ENCODE peak calls at places on chromosome 11, in seven cellular contexts. T is psoas muscle; Y is body of pancreas; A is neuronal stem cell; K is transverse colon; O is ovary; S is CD8-positive, alpha-beta memory T cell. M is an unnamed sample. For H3K36me3, the result is how much of the 10 kb centered on the place peaks cover.

GRCh38 chr11:15159085-15159484 is 44.4 kb downstream of the INSC start:
- DNase-seq in T (no peak), Y (no peak), A (no peak), K (no peak), O (no peak), S (no peak), M (peak)

GRCh38 chr11:127925430-127925829 is 661.9 kb downstream of the ETS1 start:
- DNase-seq in T (no peak), Y (no peak), A (no peak), K (no peak), O (no peak), S (no peak), M (no peak)

GRCh38 chr11:6371825-6372224 is 18.4 kb upstream of the SMPD1 start:
- DNase-seq in T (no peak), Y (no peak), A (no peak), K (no peak), O (no peak), S (no peak), M (no peak)

GRCh38 chr11:702731-703461 is 3.1 kb upstream of the EPS8L2 start:
- DNase-seq in T (peak), Y (peak), A (no peak), K (peak), O (no peak), S (no peak), M (peak)

GRCh38 chr11:48063424-48063978 is 83.1 kb downstream of the PTPRJ start:
- DNase-seq in T (peak), Y (no peak), A (no peak), K (no peak), O (no peak), S (no peak), M (no peak)

GRCh38 chr11:44043157-44043556 is 4.6 kb upstream of the ACCSL start:
- DNase-seq in T (no peak), Y (no peak), A (no peak), K (no peak), O (no peak), S (no peak), M (no peak)

GRCh38 chr11:105911454-105911853 is 110.6 kb downstream of the MSANTD4 start:
- DNase-seq in T (no peak), Y (no peak), A (no peak), K (no peak), O (no peak), S (no peak), M (no peak)

GRCh38 chr11:69908511-69909220 is 89.5 kb upstream of the FGF3 start:
- DNase-seq in T (no peak), Y (no peak), A (no peak), K (no peak), O (no peak), S (no peak), M (no peak)

GRCh38 chr11:104968365-104968855 is at the start of gene CASP4:
- DNase-seq in T (no peak), Y (peak), A (no peak), K (peak), O (peak), S (no peak), M (no peak)

GRCh38 chr11:71582309-71582895 is at the start of gene KRTAP5-11:
- DNase-seq in T (no peak), Y (no peak), A (no peak), K (no peak), O (no peak), S (no peak), M (peak)

GRCh38 chr11:64489831-64490441 is 101.1 kb upstream of the SLC22A12 start:
- DNase-seq in T (peak), Y (peak), A (peak), K (peak), O (no peak), S (peak), M (peak)

GRCh38 chr11:44286268-44286880 is 23.6 kb downstream of the ALX4 start:
- DNase-seq in T (peak), Y (peak), A (no peak), K (peak), O (no peak), S (peak), M (peak)

GRCh38 chr11:72239296-72239848 is 4.6 kb downstream of the PHOX2A start:
- DNase-seq in T (peak), Y (no peak), A (no peak), K (peak), O (peak), S (no peak), M (no peak)

GRCh38 chr11:134437821-134438220 is 25.8 kb upstream of the B3GAT1 start:
- DNase-seq in T (no peak), Y (no peak), A (no peak), K (no peak), O (no peak), S (no peak), M (no peak)

GRCh38 chr11:128688896-128689546 is 4.9 kb upstream of the FLI1 start:
- DNase-seq in T (no peak), Y (no peak), A (no peak), K (no peak), O (no peak), S (no peak), M (peak)

GRCh38 chr11:121466063-121466794 is 13.5 kb upstream of the SORL1-AS1 start:
- DNase-seq in T (peak), Y (peak), A (no peak), K (peak), O (peak), S (peak), M (peak)

GRCh38 chr11:83971063-83971462 is 684.9 kb upstream of the CCDC90B start:
- DNase-seq in T (no peak), Y (peak), A (peak), K (no peak), O (no peak), S (no peak), M (no peak)

GRCh38 chr11:130813638-130814037 is 102.6 kb downstream of the SNX19 start:
- DNase-seq in T (no peak), Y (no peak), A (no peak), K (no peak), O (no peak), S (no peak), M (no peak)

GRCh38 chr11:106156290-106156937 is 79.0 kb downstream of the AASDHPPT start:
- DNase-seq in T (no peak), Y (peak), A (peak), K (no peak), O (peak), S (no peak), M (peak)

GRCh38 chr11:94702481-94702880 is 65.7 kb upstream of the AMOTL1 start:
- DNase-seq in T (no peak), Y (no peak), A (no peak), K (no peak), O (no peak), S (no peak), M (no peak)

GRCh38 chr11:35050596-35050995 is 88.4 kb upstream of the CD44 start:
- DNase-seq in T (no peak), Y (no peak), A (no peak), K (no peak), O (no peak), S (no peak), M (no peak)
- H3K4me3 ChIP-seq in T (no peak), Y (no peak), A (no peak), K (no peak), O (no peak), S (peak), M (no peak)

DNA sequence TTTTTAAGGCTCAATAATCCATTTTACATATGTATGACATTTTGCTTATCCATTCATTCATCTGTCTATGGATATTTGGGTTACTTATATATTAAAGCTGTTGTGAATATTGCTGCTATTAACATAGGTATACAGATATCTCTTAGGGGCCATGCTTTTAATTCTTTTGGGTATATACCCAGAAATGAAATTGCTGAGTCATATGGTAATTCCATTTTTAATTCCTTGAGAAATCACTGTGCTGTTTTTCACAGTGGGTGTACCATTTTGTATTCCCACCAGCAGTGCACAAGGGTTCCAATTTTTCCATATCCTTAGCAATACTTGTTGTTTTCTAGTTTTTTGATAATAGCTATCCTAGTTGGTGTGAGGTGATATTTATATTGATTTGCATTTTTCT is 19.0 kb downstream of the PRMT3 start:
- DNase-seq in T (no peak), Y (no peak), A (no peak), K (no peak), O (no peak), S (no peak), M (no peak)
- H3K36me3 ChIP-seq in T (under half), Y (under half), A (half or more), K (under half), O (under half), S (under half), M (under half)

DNA sequence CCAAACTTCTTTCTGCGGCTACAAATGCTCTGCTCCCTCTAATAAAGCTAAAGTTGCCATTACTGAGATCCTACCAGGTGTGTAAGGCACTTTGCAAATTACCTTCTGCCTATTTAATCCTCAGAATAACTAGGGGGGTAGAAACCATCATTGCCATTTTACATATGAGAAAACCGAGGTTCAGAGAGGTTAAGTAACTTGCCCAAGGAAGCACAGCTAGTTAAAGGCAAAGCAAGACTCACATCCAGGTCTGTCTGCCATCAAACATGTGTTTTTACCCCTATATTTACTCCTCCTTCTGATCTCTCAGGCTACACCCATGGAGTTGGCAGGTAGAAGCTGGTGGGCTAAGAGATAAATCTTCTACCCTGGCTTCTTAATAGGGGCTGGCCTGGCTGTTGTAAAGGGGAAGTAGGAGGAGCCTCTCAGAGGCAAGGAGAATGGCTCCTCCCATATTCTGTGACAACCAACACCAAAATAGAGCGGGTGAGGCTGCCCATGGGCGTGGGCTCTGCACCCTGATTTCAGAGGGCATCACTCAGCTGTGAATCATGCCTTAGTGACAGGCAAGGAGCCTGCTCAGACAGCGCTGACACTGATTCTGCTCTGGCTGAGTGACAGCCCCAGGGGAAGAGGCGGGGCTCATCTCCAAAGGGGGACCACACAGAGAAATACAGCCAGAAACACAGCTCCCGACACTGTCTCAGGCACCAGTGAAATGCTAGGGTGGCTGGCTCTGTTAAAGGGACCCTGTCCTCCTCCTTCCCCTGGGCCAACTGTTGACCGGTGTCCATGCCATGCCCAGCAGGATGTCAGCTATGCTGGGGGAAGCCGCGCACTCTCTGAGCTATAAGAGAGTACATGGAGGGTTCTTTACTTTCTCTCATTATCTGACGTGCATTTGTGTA is 106.8 kb downstream of the ABTB2 start:
- DNase-seq in T (peak), Y (no peak), A (no peak), K (peak), O (no peak), S (peak), M (peak)
- H3K4me3 ChIP-seq in T (peak), Y (no peak), A (no peak), K (no peak), O (no peak), S (peak), M (peak)

GRCh38 chr11:33718441-33718840 is 17.8 kb downstream of the CD59 start:
- DNase-seq in T (no peak), Y (no peak), A (no peak), K (no peak), O (no peak), S (no peak), M (no peak)
- H3K36me3 ChIP-seq in T (under half), Y (under half), A (half or more), K (under half), O (under half), S (under half), M (under half)

GRCh38 chr11:45334410-45334809 is 48.3 kb upstream of the SYT13 start:
- DNase-seq in T (no peak), Y (no peak), A (no peak), K (no peak), O (no peak), S (no peak), M (no peak)

GRCh38 chr11:45332486-45332934 is 46.4 kb upstream of the SYT13 start:
- DNase-seq in T (no peak), Y (peak), A (peak), K (peak), O (peak), S (no peak), M (peak)

GRCh38 chr11:45333023-45333422 is 46.9 kb upstream of the SYT13 start:
- DNase-seq in T (no peak), Y (no peak), A (no peak), K (no peak), O (no peak), S (no peak), M (no peak)

GRCh38 chr11:45331839-45332485 is 45.8 kb upstream of the SYT13 start:
- DNase-seq in T (no peak), Y (no peak), A (no peak), K (no peak), O (no peak), S (no peak), M (no peak)

DNA sequence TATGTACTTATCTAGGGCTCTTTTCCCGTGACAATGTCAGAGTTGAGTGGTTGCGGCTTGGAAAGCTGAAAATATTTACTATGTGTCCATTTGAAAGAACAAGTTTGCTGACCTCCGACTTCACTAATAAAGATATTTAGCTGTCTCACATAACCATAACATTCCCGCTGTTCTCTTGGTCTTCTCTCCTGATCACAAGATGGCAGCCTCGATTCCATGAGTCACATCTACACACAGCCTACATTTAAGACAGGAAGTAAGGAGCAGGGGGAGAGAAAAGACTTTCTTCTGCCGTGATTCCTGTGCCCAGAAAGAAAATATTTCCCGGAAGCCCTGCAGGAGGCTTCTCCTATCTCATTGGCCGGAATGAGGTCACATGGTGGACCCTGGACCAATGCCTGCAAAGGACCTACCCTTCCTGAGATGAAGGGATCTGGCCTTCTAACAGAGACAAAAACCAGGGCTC is 47.4 kb upstream of the SYT13 start:
- DNase-seq in T (no peak), Y (peak), A (no peak), K (peak), O (peak), S (no peak), M (peak)
- H3K4me3 ChIP-seq in T (peak), Y (no peak), A (no peak), K (no peak), O (peak), S (no peak), M (no peak)

DNA sequence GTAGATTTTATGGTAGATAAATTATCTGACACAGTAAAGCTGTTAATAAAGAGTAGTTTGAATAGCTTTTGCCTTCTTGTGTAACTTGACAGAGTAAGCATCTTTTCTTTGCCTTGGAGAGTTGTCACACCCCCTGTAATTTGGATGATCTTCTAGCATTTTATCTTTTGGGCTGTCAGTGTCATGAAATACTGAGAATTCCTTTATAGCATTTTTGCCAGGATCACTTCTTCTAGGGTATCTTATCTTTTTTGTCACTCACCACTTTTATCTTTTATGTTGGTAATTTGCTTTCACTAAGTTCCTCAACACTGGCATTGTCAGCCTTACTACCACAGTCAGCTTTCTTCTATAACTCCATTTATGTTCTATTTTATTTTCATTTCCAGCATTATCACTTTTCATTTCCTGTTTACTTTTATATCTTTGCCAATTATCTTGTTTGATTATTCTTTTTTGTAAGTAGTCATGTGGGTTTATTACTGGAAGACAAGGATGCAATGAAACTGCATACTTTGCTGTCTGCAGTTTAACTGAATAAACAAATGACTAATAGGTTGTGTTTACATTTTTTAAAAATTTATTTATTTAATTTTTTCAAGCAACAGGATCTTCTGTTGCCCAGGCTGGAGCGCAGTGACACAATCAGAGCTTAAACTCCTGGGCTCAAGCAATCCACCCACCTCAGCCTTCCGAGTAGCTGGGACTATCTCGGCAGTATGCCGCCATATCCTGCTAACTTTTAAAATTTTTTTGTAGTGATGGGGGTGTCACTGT is 28.1 kb upstream of the ACAT1 start:
- DNase-seq in T (no peak), Y (no peak), A (no peak), K (no peak), O (no peak), S (no peak), M (no peak)
- H3K36me3 ChIP-seq in T (under half), Y (under half), A (half or more), K (under half), O (under half), S (under half), M (under half)

GRCh38 chr11:124760806-124761205 is 1.3 kb downstream of the ESAM start:
- DNase-seq in T (no peak), Y (no peak), A (no peak), K (no peak), O (no peak), S (no peak), M (no peak)
- H3K4me3 ChIP-seq in T (peak), Y (no peak), A (no peak), K (no peak), O (peak), S (no peak), M (no peak)

DNA sequence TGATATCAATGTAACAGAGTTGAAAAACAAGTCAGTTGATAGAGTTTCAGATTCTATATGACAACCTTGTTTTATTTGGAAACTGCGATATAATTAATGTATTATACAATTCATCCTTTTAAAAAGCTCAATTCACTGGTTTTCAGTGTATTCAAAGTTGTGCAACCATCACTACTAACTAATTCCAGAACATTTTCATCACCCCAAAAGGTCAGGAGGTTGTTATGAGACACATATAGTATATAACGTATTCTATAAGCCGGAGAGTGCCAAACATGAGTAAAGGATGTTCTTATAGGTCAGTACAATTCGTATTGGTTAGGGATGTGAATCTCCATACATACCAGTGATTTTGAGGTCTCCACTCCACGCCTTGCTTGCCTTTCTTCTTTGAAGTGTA is 40.1 kb upstream of the UCP3 start:
- DNase-seq in T (no peak), Y (no peak), A (no peak), K (no peak), O (no peak), S (no peak), M (no peak)
- H3K36me3 ChIP-seq in T (under half), Y (under half), A (half or more), K (under half), O (under half), S (under half), M (under half)

DNA sequence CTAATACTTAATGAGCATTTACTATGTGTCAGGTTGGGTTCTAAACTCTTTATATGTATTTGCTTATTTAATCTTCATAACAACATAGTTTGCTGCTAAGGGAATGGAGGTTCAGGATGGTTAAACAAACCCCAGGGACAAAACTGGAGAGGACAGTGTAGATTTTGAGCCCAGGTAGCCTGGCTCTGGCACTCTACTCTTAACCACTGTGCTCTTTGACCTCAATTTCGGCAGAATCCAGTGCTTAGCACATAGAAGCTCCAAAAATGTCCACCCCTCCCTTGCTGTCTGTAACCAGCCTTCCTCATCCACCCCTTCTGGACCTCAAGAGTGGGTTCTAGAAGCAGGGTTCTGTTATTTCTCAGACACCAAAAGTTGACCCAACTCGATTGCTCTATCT is 88.0 kb upstream of the SYT13 start:
- DNase-seq in T (no peak), Y (no peak), A (no peak), K (no peak), O (no peak), S (no peak), M (no peak)
- H3K4me3 ChIP-seq in T (no peak), Y (no peak), A (no peak), K (no peak), O (no peak), S (no peak), M (no peak)